ENCODE peak calls at places on chromosomes 3 and 15, in six cellular contexts. L, Y, M, R, J and U are unnamed samples. For H3K4me1, the result is how much of the 10 kb centered on the place peaks cover.

GRCh38 chr3:11201246-11202024 is 47.1 kb downstream of the HRH1 start:
- DNase-seq in J (no peak), Y (no peak), M (peak), R (no peak), L (no peak), U (no peak)

GRCh38 chr3:175512700-175513099 is 653.6 kb downstream of the NAALADL2 start:
- DNase-seq in J (no peak), L (no peak), M (no peak), Y (no peak), R (no peak), U (no peak)

GRCh38 chr3:149535395-149535685 is 60.8 kb downstream of the TM4SF4 start:
- DNase-seq in L (no peak), Y (no peak), J (no peak), R (no peak), M (no peak), U (no peak)

GRCh38 chr15:98154863-98155262 is 194.4 kb downstream of the ARRDC4 start:
- DNase-seq in L (no peak), J (peak), M (peak), R (no peak), Y (no peak), U (no peak)

GRCh38 chr15:83164409-83165404 is 42.9 kb downstream of the HDGFL3 start:
- DNase-seq in L (no peak), Y (no peak), J (no peak), R (no peak), M (peak), U (no peak)

GRCh38 chr3:184343200-184343876 is 5.9 kb downstream of the FAM131A start:
- DNase-seq in Y (no peak), L (no peak), J (no peak), R (no peak), M (no peak), U (no peak)

GRCh38 chr15:68818088-68818670 is 2.5 kb downstream of the ANP32A start:
- DNase-seq in L (no peak), Y (peak), R (peak), M (peak), J (peak), U (peak)

GRCh38 chr3:11544413-11545181 is 99.1 kb downstream of the VGLL4 start:
- DNase-seq in R (no peak), L (no peak), M (no peak), J (no peak), Y (no peak), U (no peak)

GRCh38 chr3:79824166-79824565 is 56.4 kb upstream of the ROBO1 start:
- DNase-seq in Y (no peak), R (no peak), J (no peak), L (no peak), M (no peak), U (no peak)

GRCh38 chr15:62505761-62506160 is 340.7 kb upstream of the C2CD4B start:
- DNase-seq in J (no peak), Y (no peak), R (no peak), M (no peak), L (no peak), U (no peak)

GRCh38 chr3:156148946-156149348 is 28.6 kb downstream of the KCNAB1 start:
- DNase-seq in Y (no peak), L (no peak), R (no peak), M (no peak), J (no peak), U (no peak)

GRCh38 chr3:8490079-8490552 is 11.5 kb upstream of the LMCD1 start:
- DNase-seq in J (peak), L (no peak), R (no peak), Y (no peak), M (peak), U (no peak)

GRCh38 chr3:62638316-62638715 is 236.9 kb downstream of the CADPS start:
- DNase-seq in R (no peak), Y (no peak), M (no peak), J (no peak), L (no peak), U (no peak)

GRCh38 chr3:47715928-47716327 is 65.8 kb downstream of the SMARCC1 start:
- DNase-seq in M (peak), L (peak), Y (no peak), J (no peak), R (no peak), U (no peak)

GRCh38 chr3:188947983-188948657 is 223.7 kb upstream of the TPRG1 start:
- DNase-seq in L (peak), J (peak), Y (peak), R (peak), M (peak), U (no peak)

GRCh38 chr15:77032052-77032646 is 37.2 kb downstream of the PSTPIP1 start:
- DNase-seq in M (no peak), R (peak), L (no peak), J (no peak), Y (no peak), U (no peak)

DNA sequence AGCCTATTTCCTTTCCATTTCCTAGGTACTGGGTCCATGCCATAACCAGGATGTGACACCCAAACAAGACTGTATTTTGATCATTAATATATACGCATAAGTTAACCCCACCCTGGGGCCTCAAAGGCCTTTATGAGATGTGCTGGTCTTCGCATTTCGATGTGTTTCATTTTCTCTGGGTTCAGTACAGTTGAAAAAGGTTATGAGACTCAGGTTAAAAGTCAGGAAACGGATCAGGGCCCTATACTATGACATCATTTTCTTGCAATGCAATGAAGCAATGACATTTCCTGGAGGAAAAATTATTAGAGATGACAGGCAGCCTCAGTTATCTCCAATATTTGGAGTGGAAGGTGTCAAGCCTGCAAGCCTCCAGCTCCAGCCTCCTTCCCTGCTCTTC is 31.7 kb downstream of the TMEM212 start:
- DNase-seq in Y (no peak), R (no peak), L (no peak), J (no peak), M (no peak), U (no peak)
- H3K4me1 ChIP-seq in Y (under half), R (under half), L (under half), J (under half), M (under half), U (under half)

GRCh38 chr3:40584625-40585189 is 59.9 kb downstream of the ZNF621 start:
- DNase-seq in L (peak), J (peak), Y (peak), M (peak), R (peak), U (peak)
- TF ChIP-seq EZH2phosphoT487 in L (no peak), J (no peak), Y (no peak), M (no peak), R (no peak), U (no peak)

GRCh38 chr15:75532413-75533250 is 46.5 kb downstream of the PTPN9 start:
- DNase-seq in R (peak), M (peak), Y (peak), L (peak), J (peak), U (peak)
- TF ChIP-seq CTCF in R (peak), M (peak), Y (peak), L (peak), J (peak), U (peak)

GRCh38 chr3:179801831-179802230 is 149.0 kb downstream of the USP13 start:
- DNase-seq in M (no peak), L (no peak), J (no peak), R (no peak), Y (no peak), U (no peak)
- H3K4me1 ChIP-seq in M (under half), L (under half), J (under half), R (under half), Y (under half), U (under half)

DNA sequence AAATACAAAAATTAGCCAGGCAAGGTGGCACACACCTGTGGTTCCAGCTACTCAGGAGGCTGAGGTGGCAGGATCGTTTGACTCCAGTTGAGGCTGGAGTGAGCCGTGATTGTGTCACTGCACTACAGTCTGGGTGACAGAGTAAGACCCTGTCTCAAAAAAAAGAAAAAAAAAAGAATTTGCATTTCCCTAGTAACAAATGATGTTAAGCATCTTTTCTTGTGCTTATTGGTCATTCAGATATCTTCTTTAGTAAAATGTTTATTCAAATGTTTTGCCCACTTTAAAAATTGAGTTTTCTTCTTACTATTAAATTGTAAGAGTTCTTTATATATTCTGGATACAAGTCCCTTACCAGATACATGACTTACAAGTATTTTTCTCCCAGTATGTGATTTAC is 48.7 kb downstream of the NFKBIZ start:
- DNase-seq in J (no peak), R (no peak), M (no peak), L (no peak), Y (no peak), U (peak)
- TF ChIP-seq EZH2phosphoT487 in J (no peak), R (no peak), M (no peak), L (no peak), Y (no peak), U (no peak)

DNA sequence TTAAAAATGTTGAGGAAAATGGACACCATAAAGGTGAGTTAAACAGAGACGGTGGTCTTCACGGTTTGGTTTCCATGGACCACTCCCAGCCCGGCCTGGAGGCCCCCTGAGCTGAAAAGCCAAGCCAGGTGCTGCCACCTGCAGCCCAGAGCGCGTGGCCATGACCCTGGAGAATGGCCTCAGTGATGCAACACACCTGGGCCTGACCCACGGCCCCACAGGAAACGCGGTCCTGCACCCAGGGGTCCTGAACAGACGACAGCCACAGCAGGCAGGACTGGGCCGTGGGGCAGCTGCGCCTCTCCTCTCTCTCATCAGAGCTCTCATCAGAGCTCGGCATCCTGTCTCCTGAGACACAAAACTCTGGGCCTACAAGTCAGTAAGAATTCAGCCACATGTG is 64.1 kb downstream of the NIPA2 start:
- DNase-seq in Y (peak), L (no peak), R (no peak), M (no peak), J (no peak), U (peak)
- TF ChIP-seq CTCF in Y (peak), L (no peak), R (no peak), M (peak), J (peak), U (peak)

DNA sequence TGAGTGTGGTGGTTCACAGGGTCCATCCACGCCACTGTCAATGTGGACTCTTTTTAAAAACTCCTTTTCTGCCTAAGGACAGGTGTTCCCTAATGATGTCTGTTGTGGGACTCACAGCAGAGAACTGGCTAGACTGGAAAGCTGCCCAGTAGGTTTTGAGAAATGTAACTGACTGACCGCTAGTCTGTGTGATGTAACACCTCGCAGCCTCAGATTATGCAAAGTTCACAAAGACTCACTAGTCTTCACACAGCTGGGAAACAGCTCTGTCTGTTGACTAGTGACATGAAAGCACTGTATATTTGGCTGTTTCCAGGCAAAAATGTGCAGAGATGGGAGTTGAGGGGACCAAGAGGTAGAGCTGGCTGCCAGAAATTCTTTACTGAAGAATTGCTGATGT is 10.4 kb downstream of the PDZRN3 start:
- DNase-seq in M (no peak), L (no peak), J (peak), R (no peak), Y (no peak), U (no peak)
- H3K4me1 ChIP-seq in M (under half), L (under half), J (under half), R (under half), Y (under half), U (under half)